ENCODE peak calls at places on chromosomes 1 and 21, in eight cellular contexts. One of them, this sample, is unnamed.

GRCh38 chr1:233393084-233393840 is 65.7 kb downstream of the MAP3K21 start:
- DNase-seq in keratinocyte: no peak
- DNase-seq in stimulated activated CD4-positive, alpha-beta T cell treated with anti-CD3 and anti-CD28 coated beads, Interleukin-4, amount 100 ng/mL, for 48 hours: no peak
- DNase-seq in neural progenitor cell: peak
- DNase-seq in foreskin fibroblast: no peak
- DNase-seq in M059J: no peak
- DNase-seq in heart right ventricle: no peak
- DNase-seq in testis: no peak
- DNase-seq in this sample: no peak

GRCh38 chr1:233668725-233669294 is 54.9 kb downstream of the KCNK1 start:
- DNase-seq in keratinocyte: peak
- DNase-seq in stimulated activated CD4-positive, alpha-beta T cell treated with anti-CD3 and anti-CD28 coated beads, Interleukin-4, amount 100 ng/mL, for 48 hours: no peak
- DNase-seq in neural progenitor cell: no peak
- DNase-seq in foreskin fibroblast: peak
- DNase-seq in M059J: peak
- DNase-seq in heart right ventricle: no peak
- DNase-seq in testis: no peak
- DNase-seq in this sample: no peak

GRCh38 chr1:205046870-205047269 is 3.9 kb downstream of the CNTN2 start:
- DNase-seq in keratinocyte: no peak
- DNase-seq in stimulated activated CD4-positive, alpha-beta T cell treated with anti-CD3 and anti-CD28 coated beads, Interleukin-4, amount 100 ng/mL, for 48 hours: no peak
- DNase-seq in neural progenitor cell: peak
- DNase-seq in foreskin fibroblast: no peak
- DNase-seq in M059J: no peak
- DNase-seq in heart right ventricle: no peak
- DNase-seq in testis: no peak
- DNase-seq in this sample: no peak

GRCh38 chr21:42400525-42400924 is 3.2 kb upstream of the UBASH3A start:
- DNase-seq in keratinocyte: no peak
- DNase-seq in stimulated activated CD4-positive, alpha-beta T cell treated with anti-CD3 and anti-CD28 coated beads, Interleukin-4, amount 100 ng/mL, for 48 hours: no peak
- DNase-seq in neural progenitor cell: no peak
- DNase-seq in foreskin fibroblast: no peak
- DNase-seq in M059J: peak
- DNase-seq in heart right ventricle: no peak
- DNase-seq in testis: no peak
- DNase-seq in this sample: no peak

GRCh38 chr1:48701445-48701844 is 75.2 kb downstream of the BEND5 start:
- DNase-seq in keratinocyte: no peak
- DNase-seq in stimulated activated CD4-positive, alpha-beta T cell treated with anti-CD3 and anti-CD28 coated beads, Interleukin-4, amount 100 ng/mL, for 48 hours: no peak
- DNase-seq in neural progenitor cell: no peak
- DNase-seq in foreskin fibroblast: no peak
- DNase-seq in M059J: no peak
- DNase-seq in heart right ventricle: no peak
- DNase-seq in testis: no peak
- DNase-seq in this sample: no peak

GRCh38 chr1:6037338-6037762 is 8.3 kb upstream of the KCNAB2 start:
- DNase-seq in keratinocyte: no peak
- DNase-seq in stimulated activated CD4-positive, alpha-beta T cell treated with anti-CD3 and anti-CD28 coated beads, Interleukin-4, amount 100 ng/mL, for 48 hours: no peak
- DNase-seq in neural progenitor cell: no peak
- DNase-seq in foreskin fibroblast: peak
- DNase-seq in M059J: peak
- DNase-seq in heart right ventricle: no peak
- DNase-seq in testis: no peak
- DNase-seq in this sample: no peak

GRCh38 chr1:226763741-226764264 is 24.7 kb upstream of the ITPKB start:
- DNase-seq in keratinocyte: peak
- DNase-seq in stimulated activated CD4-positive, alpha-beta T cell treated with anti-CD3 and anti-CD28 coated beads, Interleukin-4, amount 100 ng/mL, for 48 hours: peak
- DNase-seq in neural progenitor cell: no peak
- DNase-seq in foreskin fibroblast: peak
- DNase-seq in M059J: peak
- DNase-seq in heart right ventricle: no peak
- DNase-seq in testis: no peak
- DNase-seq in this sample: no peak

GRCh38 chr1:186139115-186139514 is 235.9 kb downstream of the TPR start:
- DNase-seq in keratinocyte: no peak
- DNase-seq in stimulated activated CD4-positive, alpha-beta T cell treated with anti-CD3 and anti-CD28 coated beads, Interleukin-4, amount 100 ng/mL, for 48 hours: no peak
- DNase-seq in neural progenitor cell: no peak
- DNase-seq in foreskin fibroblast: no peak
- DNase-seq in M059J: no peak
- DNase-seq in heart right ventricle: no peak
- DNase-seq in testis: no peak
- DNase-seq in this sample: no peak

GRCh38 chr1:40090652-40091355 is 6.2 kb downstream of the PPT1 start:
- DNase-seq in keratinocyte: no peak
- DNase-seq in stimulated activated CD4-positive, alpha-beta T cell treated with anti-CD3 and anti-CD28 coated beads, Interleukin-4, amount 100 ng/mL, for 48 hours: no peak
- DNase-seq in neural progenitor cell: no peak
- DNase-seq in foreskin fibroblast: no peak
- DNase-seq in M059J: no peak
- DNase-seq in heart right ventricle: no peak
- DNase-seq in testis: no peak
- DNase-seq in this sample: no peak

GRCh38 chr1:193260056-193260750 is 73.8 kb upstream of the B3GALT2 start:
- DNase-seq in keratinocyte: no peak
- DNase-seq in stimulated activated CD4-positive, alpha-beta T cell treated with anti-CD3 and anti-CD28 coated beads, Interleukin-4, amount 100 ng/mL, for 48 hours: no peak
- DNase-seq in neural progenitor cell: no peak
- DNase-seq in foreskin fibroblast: no peak
- DNase-seq in M059J: no peak
- DNase-seq in heart right ventricle: no peak
- DNase-seq in testis: no peak
- DNase-seq in this sample: no peak

GRCh38 chr1:234214129-234214910 is 158.9 kb upstream of the COA6 start:
- DNase-seq in keratinocyte: no peak
- DNase-seq in stimulated activated CD4-positive, alpha-beta T cell treated with anti-CD3 and anti-CD28 coated beads, Interleukin-4, amount 100 ng/mL, for 48 hours: peak
- DNase-seq in neural progenitor cell: peak
- DNase-seq in foreskin fibroblast: no peak
- DNase-seq in M059J: peak
- DNase-seq in heart right ventricle: peak
- DNase-seq in testis: peak
- DNase-seq in this sample: no peak

GRCh38 chr21:33124879-33125278 is 54.9 kb downstream of the OLIG1 start:
- DNase-seq in keratinocyte: no peak
- DNase-seq in stimulated activated CD4-positive, alpha-beta T cell treated with anti-CD3 and anti-CD28 coated beads, Interleukin-4, amount 100 ng/mL, for 48 hours: no peak
- DNase-seq in neural progenitor cell: no peak
- DNase-seq in foreskin fibroblast: no peak
- DNase-seq in M059J: no peak
- DNase-seq in heart right ventricle: no peak
- DNase-seq in testis: no peak
- DNase-seq in this sample: no peak

GRCh38 chr1:182299728-182300581 is 91.6 kb downstream of the GLUL start:
- DNase-seq in keratinocyte: no peak
- DNase-seq in stimulated activated CD4-positive, alpha-beta T cell treated with anti-CD3 and anti-CD28 coated beads, Interleukin-4, amount 100 ng/mL, for 48 hours: no peak
- DNase-seq in neural progenitor cell: peak
- DNase-seq in foreskin fibroblast: no peak
- DNase-seq in M059J: peak
- DNase-seq in heart right ventricle: peak
- DNase-seq in testis: peak
- DNase-seq in this sample: no peak

GRCh38 chr1:182764029-182764768 is 25.4 kb upstream of the NPL start:
- DNase-seq in keratinocyte: no peak
- DNase-seq in stimulated activated CD4-positive, alpha-beta T cell treated with anti-CD3 and anti-CD28 coated beads, Interleukin-4, amount 100 ng/mL, for 48 hours: no peak
- DNase-seq in neural progenitor cell: no peak
- DNase-seq in foreskin fibroblast: no peak
- DNase-seq in M059J: no peak
- DNase-seq in heart right ventricle: no peak
- DNase-seq in testis: no peak
- DNase-seq in this sample: no peak

GRCh38 chr1:21300774-21301173 is 10.5 kb upstream of the ECE1 start:
- DNase-seq in keratinocyte: no peak
- DNase-seq in stimulated activated CD4-positive, alpha-beta T cell treated with anti-CD3 and anti-CD28 coated beads, Interleukin-4, amount 100 ng/mL, for 48 hours: no peak
- DNase-seq in neural progenitor cell: no peak
- DNase-seq in foreskin fibroblast: no peak
- DNase-seq in M059J: no peak
- DNase-seq in heart right ventricle: no peak
- DNase-seq in testis: no peak
- DNase-seq in this sample: no peak

GRCh38 chr1:34518146-34518545 is 236.7 kb upstream of the GJB5 start:
- DNase-seq in keratinocyte: no peak
- DNase-seq in stimulated activated CD4-positive, alpha-beta T cell treated with anti-CD3 and anti-CD28 coated beads, Interleukin-4, amount 100 ng/mL, for 48 hours: no peak
- DNase-seq in neural progenitor cell: no peak
- DNase-seq in foreskin fibroblast: no peak
- DNase-seq in M059J: peak
- DNase-seq in heart right ventricle: no peak
- DNase-seq in testis: no peak
- DNase-seq in this sample: no peak

GRCh38 chr1:206685749-206686485 is 1.2 kb downstream of the MAPKAPK2 start:
- DNase-seq in keratinocyte: no peak
- DNase-seq in stimulated activated CD4-positive, alpha-beta T cell treated with anti-CD3 and anti-CD28 coated beads, Interleukin-4, amount 100 ng/mL, for 48 hours: peak
- DNase-seq in neural progenitor cell: peak
- DNase-seq in foreskin fibroblast: peak
- DNase-seq in M059J: peak
- DNase-seq in heart right ventricle: peak
- DNase-seq in testis: peak
- DNase-seq in this sample: peak